ENCODE peak calls at places on chromosomes 7 and 10, in five cellular contexts. P is H9, G is H1, F is mesenchymal stem cell, W is neuronal stem cell. K is an unnamed sample.

GRCh38 chr7:18459846-18460245 is 35.7 kb upstream of the HDAC9 start:
- DNase-seq in P (no peak), G (no peak), F (no peak), W (no peak), K (no peak)

GRCh38 chr10:26860026-26860541 is 674 bp downstream of the ABI1 start:
- DNase-seq in P (peak), G (peak), F (peak), W (peak), K (peak)

GRCh38 chr7:46139079-46139478 is 218.0 kb upstream of the IGFBP3 start:
- DNase-seq in P (no peak), G (no peak), F (peak), W (no peak), K (peak)

GRCh38 chr7:50721160-50721559 is 61.5 kb downstream of the GRB10 start:
- DNase-seq in P (no peak), G (no peak), F (no peak), W (no peak), K (no peak)

GRCh38 chr10:80474920-80475319 is 20.8 kb downstream of the TSPAN14 start:
- DNase-seq in P (no peak), G (no peak), F (no peak), W (no peak), K (no peak)

GRCh38 chr10:8054498-8055407 is at the start of gene GATA3:
- DNase-seq in P (peak), G (peak), F (peak), W (peak), K (peak)

GRCh38 chr7:143507094-143507518 is 29.4 kb downstream of the TAS2R41 start:
- DNase-seq in P (no peak), G (no peak), F (no peak), W (no peak), K (no peak)

GRCh38 chr7:139661043-139661440 is 116.8 kb downstream of the HIPK2 start:
- DNase-seq in P (no peak), G (no peak), F (no peak), W (no peak), K (no peak)

GRCh38 chr7:118794419-118794818 is 569.9 kb downstream of the ANKRD7 start:
- DNase-seq in P (no peak), G (no peak), F (no peak), W (no peak), K (no peak)

GRCh38 chr7:106257752-106258151 is 27.0 kb downstream of the NAMPT start:
- DNase-seq in P (no peak), G (no peak), F (peak), W (no peak), K (no peak)

GRCh38 chr10:75294518-75294865 is 58.7 kb upstream of the COMTD1 start:
- DNase-seq in P (no peak), G (peak), F (peak), W (no peak), K (no peak)

GRCh38 chr7:823639-824038 is 8.6 kb upstream of the SUN1 start:
- DNase-seq in P (no peak), G (no peak), F (no peak), W (no peak), K (no peak)

GRCh38 chr7:93551063-93551895 is 23.2 kb downstream of the CALCR start:
- DNase-seq in P (no peak), G (no peak), F (peak), W (peak), K (peak)

GRCh38 chr10:1243486-1244182 is 187.4 kb downstream of the WDR37 start:
- DNase-seq in P (peak), G (peak), F (no peak), W (no peak), K (no peak)

GRCh38 chr7:39811161-39811614 is 138.9 kb upstream of the CDK13 start:
- DNase-seq in P (no peak), G (no peak), F (peak), W (no peak), K (peak)

GRCh38 chr7:75866129-75866496 is 12.7 kb upstream of the RHBDD2 start:
- DNase-seq in P (no peak), G (no peak), F (peak), W (no peak), K (no peak)

GRCh38 chr10:42930516-42931205 is 146.2 kb upstream of the RET start:
- DNase-seq in P (peak), G (no peak), F (no peak), W (no peak), K (no peak)

GRCh38 chr10:132193907-132194552 is 7.3 kb downstream of the DPYSL4 start:
- DNase-seq in P (no peak), G (no peak), F (no peak), W (no peak), K (no peak)

GRCh38 chr10:88707429-88708110 is 1.5 kb downstream of the LIPK start:
- DNase-seq in P (no peak), G (no peak), F (peak), W (no peak), K (peak)

GRCh38 chr7:77327067-77327931 is 88.8 kb downstream of the GSAP start:
- DNase-seq in P (no peak), G (no peak), F (peak), W (no peak), K (peak)

GRCh38 chr7:92781117-92781720 is 55.2 kb downstream of the CDK6 start:
- DNase-seq in P (no peak), G (no peak), F (no peak), W (no peak), K (no peak)

GRCh38 chr10:33115720-33116119 is 157.7 kb upstream of the ITGB1 start:
- DNase-seq in P (no peak), G (no peak), F (no peak), W (no peak), K (peak)

GRCh38 chr7:41709621-41710020 is 6.7 kb upstream of the INHBA start:
- DNase-seq in P (no peak), G (no peak), F (peak), W (no peak), K (peak)

GRCh38 chr7:29622335-29623265 is 59.0 kb downstream of the PRR15 start:
- DNase-seq in P (no peak), G (no peak), F (peak), W (no peak), K (peak)

GRCh38 chr10:50310560-50311174 is 59.4 kb upstream of the ASAH2 start:
- DNase-seq in P (peak), G (peak), F (no peak), W (no peak), K (no peak)

GRCh38 chr10:130992802-130993523 is 318.6 kb downstream of the TCERG1L start:
- DNase-seq in P (no peak), G (no peak), F (no peak), W (no peak), K (no peak)

GRCh38 chr10:17673517-17674051 is 29.6 kb downstream of the STAM start:
- DNase-seq in P (peak), G (no peak), F (peak), W (peak), K (peak)

GRCh38 chr7:164882-165660 is 27.3 kb upstream of the FAM20C start:
- DNase-seq in P (no peak), G (no peak), F (no peak), W (no peak), K (no peak)

GRCh38 chr7:146554568-146554967 is 438.0 kb downstream of the CNTNAP2 start:
- DNase-seq in P (no peak), G (no peak), F (no peak), W (no peak), K (no peak)

GRCh38 chr10:13674645-13675588 is 88.2 kb downstream of the PRPF18 start:
- DNase-seq in P (no peak), G (no peak), F (no peak), W (no peak), K (no peak)

GRCh38 chr10:46270086-46270811 is 16.5 kb upstream of the ANTXRL start:
- DNase-seq in P (peak), G (no peak), F (no peak), W (no peak), K (no peak)

GRCh38 chr10:46267132-46267985 is 19.4 kb upstream of the ANTXRL start:
- DNase-seq in P (no peak), G (no peak), F (no peak), W (no peak), K (no peak)

GRCh38 chr10:46265981-46266505 is 20.8 kb upstream of the ANTXRL start:
- DNase-seq in P (peak), G (peak), F (no peak), W (no peak), K (no peak)

GRCh38 chr10:46266506-46266985 is 20.3 kb upstream of the ANTXRL start:
- DNase-seq in P (peak), G (peak), F (no peak), W (no peak), K (no peak)

GRCh38 chr10:46268076-46268881 is 18.5 kb upstream of the ANTXRL start:
- DNase-seq in P (no peak), G (no peak), F (no peak), W (no peak), K (no peak)
- H4K91ac ChIP-seq in P (no peak), G (no peak), F (no peak), W (no peak), K (no peak)

DNA sequence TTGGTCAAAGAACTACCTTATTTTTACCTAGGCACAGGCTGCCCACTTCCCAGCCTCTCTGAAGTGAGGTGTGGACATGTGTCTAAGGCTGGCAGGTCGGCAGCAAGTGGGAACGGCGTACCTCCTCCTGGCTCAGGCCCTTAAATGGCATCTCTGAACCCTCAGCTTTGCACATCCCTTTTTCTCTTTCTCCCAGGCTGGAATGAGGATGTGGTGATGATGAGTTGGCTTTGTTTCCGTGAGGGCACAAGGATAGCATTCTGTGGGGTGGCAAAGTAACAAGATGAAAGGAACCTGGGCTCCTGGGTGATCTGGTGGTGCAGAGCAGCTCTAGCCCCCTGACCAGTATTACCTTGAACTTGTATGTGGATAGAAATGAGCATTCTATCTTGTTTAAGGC is 196.8 kb downstream of the REEP3 start:
- DNase-seq in P (no peak), G (no peak), F (no peak), W (no peak), K (no peak)
- H2BK15ac ChIP-seq in P (no peak), G (peak), F (no peak), W (no peak), K (no peak)

DNA sequence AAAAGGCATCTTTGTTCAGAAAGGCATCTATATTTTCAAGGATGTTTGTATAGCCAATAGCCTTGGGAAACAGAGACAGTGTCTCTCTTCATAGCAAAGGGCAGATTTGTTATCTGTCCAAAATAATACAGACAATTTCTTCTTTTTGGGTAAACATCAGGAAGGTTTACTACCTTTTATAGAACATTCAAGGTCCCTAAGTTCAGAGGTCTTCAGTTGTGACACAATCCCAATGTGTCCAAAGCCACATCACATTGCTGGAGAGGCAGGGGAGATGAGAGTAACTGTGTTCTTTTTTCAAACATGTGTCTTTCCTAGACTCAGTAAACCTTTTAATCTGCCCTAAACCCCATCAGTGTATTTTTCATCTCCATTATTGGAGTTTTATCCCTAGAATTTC is 33.6 kb upstream of the FAM13C start:
- DNase-seq in P (no peak), G (no peak), F (no peak), W (no peak), K (no peak)
- H4K91ac ChIP-seq in P (no peak), G (no peak), F (no peak), W (no peak), K (no peak)

GRCh38 chr10:93131956-93132355 is 58.3 kb downstream of the CYP26A1 start:
- DNase-seq in P (no peak), G (no peak), F (no peak), W (no peak), K (no peak)
- H2BK15ac ChIP-seq in P (no peak), G (no peak), F (no peak), W (no peak), K (no peak)

DNA sequence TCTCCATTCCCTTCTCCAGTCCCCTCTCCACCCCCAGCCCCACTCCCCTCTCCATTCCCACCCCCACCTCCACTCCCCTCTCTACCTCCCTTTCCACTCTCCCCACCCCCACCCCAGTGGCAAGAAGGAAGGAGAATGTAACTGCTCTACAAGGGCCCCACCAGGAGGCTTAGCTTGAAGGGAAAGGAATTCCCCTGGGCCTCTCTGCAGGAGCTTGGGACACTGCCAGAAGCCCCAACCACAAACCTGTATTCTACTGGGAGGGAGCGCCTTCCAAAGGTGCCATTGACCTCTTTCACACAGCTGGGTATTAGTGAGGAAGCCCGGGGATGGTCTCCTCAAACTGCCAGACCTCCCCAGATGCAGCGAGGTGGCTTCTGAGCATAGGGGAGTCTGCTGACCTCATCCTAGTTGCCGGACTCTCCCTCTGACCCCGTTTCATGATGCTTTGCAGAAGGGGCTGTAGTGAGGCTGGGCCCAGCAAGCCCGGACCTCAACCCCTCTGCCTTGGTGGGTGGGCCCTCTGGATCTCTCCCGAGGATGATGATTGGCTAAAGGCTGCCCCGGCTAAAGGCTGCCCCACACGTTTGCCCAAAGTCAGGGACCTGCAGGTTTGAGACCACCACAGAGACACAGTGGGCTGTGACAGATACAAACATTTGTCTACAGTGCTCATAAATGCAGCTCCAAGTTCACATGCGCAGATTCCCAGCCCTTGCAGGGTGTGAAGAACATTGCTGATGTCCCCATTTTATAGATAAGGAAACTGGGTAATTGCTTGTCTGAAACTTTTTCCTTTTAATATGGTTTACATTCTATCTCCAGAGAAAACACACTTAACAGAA is 2.9 kb downstream of the DEPP1 start:
- DNase-seq in P (peak), G (peak), F (peak), W (no peak), K (peak)
- H4K91ac ChIP-seq in P (no peak), G (peak), F (peak), W (no peak), K (peak)

DNA sequence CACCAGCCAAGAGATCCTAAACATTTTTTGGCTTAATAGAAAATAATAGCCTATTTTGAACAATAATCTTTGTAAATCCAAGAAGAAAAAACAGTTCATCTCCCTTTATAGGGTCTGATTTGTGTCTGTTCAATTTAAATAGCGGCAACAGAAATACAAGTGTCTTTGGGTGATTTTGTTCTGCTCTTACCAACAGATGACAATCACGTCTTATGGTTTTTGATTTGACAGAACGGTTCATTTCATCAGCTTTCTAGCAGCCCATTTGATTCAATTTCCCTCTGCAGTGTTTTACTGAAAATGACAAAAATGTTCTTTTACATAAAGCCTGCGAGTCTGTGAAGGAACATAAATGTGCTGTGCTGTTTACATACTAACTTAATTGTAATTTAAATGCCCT is 180.5 kb downstream of the MGMT start:
- DNase-seq in P (no peak), G (no peak), F (no peak), W (no peak), K (no peak)
- H2BK15ac ChIP-seq in P (no peak), G (no peak), F (no peak), W (no peak), K (no peak)

GRCh38 chr7:55118426-55118825 is 99.6 kb downstream of the EGFR start:
- DNase-seq in P (no peak), G (no peak), F (no peak), W (no peak), K (no peak)

GRCh38 chr7:55121249-55121648 is 102.4 kb downstream of the EGFR start:
- DNase-seq in P (no peak), G (no peak), F (no peak), W (no peak), K (no peak)

GRCh38 chr7:55119571-55119970 is 100.8 kb downstream of the EGFR start:
- DNase-seq in P (no peak), G (no peak), F (no peak), W (no peak), K (no peak)

GRCh38 chr7:55120501-55121198 is 101.8 kb downstream of the EGFR start:
- DNase-seq in P (no peak), G (no peak), F (peak), W (no peak), K (peak)

GRCh38 chr7:55120074-55120473 is 101.3 kb downstream of the EGFR start:
- DNase-seq in P (no peak), G (no peak), F (no peak), W (no peak), K (no peak)
- H4K91ac ChIP-seq in P (no peak), G (no peak), F (peak), W (no peak), K (no peak)

GRCh38 chr7:43077285-43077684 is 35.2 kb upstream of the HECW1 start:
- DNase-seq in P (peak), G (no peak), F (no peak), W (no peak), K (no peak)

GRCh38 chr7:43072530-43072929 is 39.9 kb upstream of the HECW1 start:
- DNase-seq in P (no peak), G (no peak), F (peak), W (no peak), K (no peak)

GRCh38 chr7:43076606-43077005 is 35.8 kb upstream of the HECW1 start:
- DNase-seq in P (no peak), G (no peak), F (no peak), W (no peak), K (no peak)

GRCh38 chr7:43076189-43076605 is 36.2 kb upstream of the HECW1 start:
- DNase-seq in P (peak), G (no peak), F (peak), W (no peak), K (peak)

DNA sequence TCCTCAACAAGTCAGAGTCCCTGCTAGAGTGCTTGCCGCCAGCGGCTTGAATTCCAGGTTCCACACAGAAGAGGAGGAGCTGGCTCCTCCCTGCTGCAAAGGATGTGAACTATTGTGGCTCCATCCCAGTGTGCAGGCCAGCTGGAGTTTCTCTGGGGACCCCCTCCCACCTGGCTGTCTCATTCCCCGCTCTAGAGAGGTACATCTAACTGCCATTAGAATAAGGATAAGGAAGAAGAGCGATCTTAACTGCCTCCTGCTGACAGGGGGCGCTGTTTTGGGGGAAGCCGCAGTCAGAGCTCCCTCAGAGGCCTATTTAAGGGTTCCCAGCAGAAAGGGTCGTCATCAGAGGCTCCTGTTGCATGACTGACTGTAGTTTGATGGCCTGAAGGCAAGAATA is 40.8 kb upstream of the HECW1 start:
- DNase-seq in P (peak), G (peak), F (peak), W (peak), K (peak)
- H2BK15ac ChIP-seq in P (no peak), G (no peak), F (no peak), W (no peak), K (no peak)

GRCh38 chr7:151114151-151115090 is 28.1 kb downstream of the AGAP3 start:
- DNase-seq in P (peak), G (peak), F (no peak), W (no peak), K (no peak)

GRCh38 chr7:151116603-151117002 is 30.3 kb downstream of the AGAP3 start:
- DNase-seq in P (no peak), G (no peak), F (no peak), W (no peak), K (no peak)

GRCh38 chr7:151117041-151117440 is 30.8 kb downstream of the AGAP3 start:
- DNase-seq in P (no peak), G (no peak), F (no peak), W (no peak), K (no peak)

GRCh38 chr7:151115121-151115835 is 29.0 kb downstream of the AGAP3 start:
- DNase-seq in P (no peak), G (peak), F (peak), W (no peak), K (peak)

GRCh38 chr7:151115836-151116418 is 29.7 kb downstream of the AGAP3 start:
- DNase-seq in P (no peak), G (no peak), F (peak), W (no peak), K (no peak)
- H4K91ac ChIP-seq in P (no peak), G (no peak), F (no peak), W (no peak), K (no peak)